ENCODE peak calls at places on chromosome 6, in eight cellular contexts. B, M, Y, S, W, P, Q and T are unnamed samples.

GRCh38 chr6:33014841-33015634 is 5.6 kb upstream of the HLA-DOA start:
- DNase-seq in B (peak), M (peak), S (peak), P (peak), Y (peak), W (no peak), Q (peak), T (peak)

GRCh38 chr6:26276841-26277648 is 88.0 kb upstream of the BTN3A2 start:
- DNase-seq in M (no peak), Q (no peak), P (no peak), W (no peak), B (no peak), S (no peak), Y (no peak), T (no peak)

GRCh38 chr6:106536357-106536756 is 92.9 kb downstream of the RTN4IP1 start:
- DNase-seq in Y (no peak), S (no peak), W (no peak), B (no peak), M (no peak), P (no peak), Q (no peak), T (no peak)

GRCh38 chr6:103534814-103535213 is 1324.9 kb downstream of the HACE1 start:
- DNase-seq in Y (no peak), S (no peak), Q (peak), W (no peak), P (no peak), M (no peak), B (no peak), T (no peak)

GRCh38 chr6:155419161-155419560 is 36.5 kb downstream of the NOX3 start:
- DNase-seq in Q (no peak), W (no peak), M (no peak), S (no peak), P (no peak), Y (no peak), B (no peak), T (no peak)

GRCh38 chr6:135182993-135183531 is 2.0 kb downstream of the MYB start:
- DNase-seq in W (peak), S (peak), M (peak), P (no peak), B (peak), Y (no peak), Q (peak), T (no peak)

GRCh38 chr6:131858765-131859490 is 51.1 kb downstream of the ENPP1 start:
- DNase-seq in M (no peak), P (no peak), Y (no peak), W (no peak), Q (peak), S (no peak), B (no peak), T (no peak)

GRCh38 chr6:2970034-2970685 is 1.2 kb downstream of the SERPINB6 start:
- DNase-seq in P (no peak), M (no peak), Q (no peak), Y (no peak), B (no peak), W (no peak), S (no peak), T (no peak)

GRCh38 chr6:102571236-102571908 is 1177.9 kb downstream of the GRIK2 start:
- DNase-seq in S (no peak), P (no peak), Q (no peak), M (peak), W (no peak), B (no peak), Y (no peak), T (no peak)

GRCh38 chr6:112214749-112215269 is 39.6 kb downstream of the LAMA4 start:
- DNase-seq in Y (peak), W (no peak), S (no peak), B (no peak), M (peak), Q (peak), P (no peak), T (no peak)

GRCh38 chr6:142856857-142857608 is 87.9 kb downstream of the HIVEP2 start:
- DNase-seq in Y (no peak), M (no peak), P (no peak), B (no peak), W (no peak), Q (no peak), S (peak), T (no peak)

GRCh38 chr6:27297857-27298730 is 14.0 kb downstream of the POM121L2 start:
- DNase-seq in S (no peak), P (no peak), M (no peak), Y (no peak), Q (peak), B (peak), W (no peak), T (no peak)

GRCh38 chr6:166707045-166707444 is 80.0 kb upstream of the RPS6KA2 start:
- DNase-seq in W (no peak), M (peak), Y (peak), S (peak), B (peak), Q (peak), P (no peak), T (peak)

GRCh38 chr6:117677553-117678131 is 2.4 kb downstream of the NUS1 start:
- DNase-seq in Q (no peak), Y (no peak), S (no peak), B (no peak), M (no peak), P (no peak), W (no peak), T (no peak)

GRCh38 chr6:170102582-170103481 is 188.0 kb downstream of the DLL1 start:
- DNase-seq in S (no peak), W (no peak), Q (no peak), P (no peak), B (peak), Y (no peak), M (no peak), T (no peak)

GRCh38 chr6:88179692-88180091 is 13.5 kb upstream of the CNR1 start:
- DNase-seq in Y (no peak), B (no peak), W (no peak), P (no peak), Q (peak), M (no peak), S (no peak), T (no peak)

GRCh38 chr6:55913213-55914195 is 38.1 kb upstream of the BMP5 start:
- DNase-seq in B (no peak), W (no peak), P (no peak), Q (peak), M (no peak), S (no peak), Y (no peak), T (no peak)

GRCh38 chr6:106442351-106442750 is 81.8 kb downstream of the CRYBG1 start:
- DNase-seq in P (no peak), M (no peak), W (no peak), B (no peak), S (no peak), Q (no peak), Y (no peak), T (no peak)

GRCh38 chr6:105851181-105851580 is 235.0 kb upstream of the PRDM1 start:
- DNase-seq in W (no peak), Q (peak), S (no peak), Y (no peak), B (no peak), P (no peak), M (no peak), T (no peak)

GRCh38 chr6:73879466-73879865 is 183.5 kb downstream of the CD109 start:
- DNase-seq in P (no peak), M (no peak), Q (no peak), Y (no peak), B (no peak), S (no peak), W (no peak), T (no peak)

GRCh38 chr6:11920566-11920965 is 91.5 kb upstream of the HIVEP1 start:
- DNase-seq in Q (no peak), W (no peak), Y (no peak), B (no peak), P (no peak), S (no peak), M (no peak), T (no peak)

GRCh38 chr6:90284745-90285481 is 11.7 kb downstream of the BACH2 start:
- DNase-seq in Y (no peak), P (no peak), Q (peak), S (no peak), M (no peak), W (no peak), B (no peak), T (no peak)

GRCh38 chr6:119446623-119447008 is 97.1 kb upstream of the MAN1A1 start:
- DNase-seq in P (no peak), W (no peak), Q (no peak), M (no peak), B (no peak), Y (no peak), S (no peak), T (no peak)

GRCh38 chr6:74410630-74411029 is 714.6 kb downstream of the CD109 start:
- DNase-seq in M (no peak), B (no peak), Y (no peak), W (no peak), P (no peak), S (no peak), Q (no peak), T (no peak)

GRCh38 chr6:162973975-162974374 is 246.2 kb downstream of the PACRG start:
- DNase-seq in M (no peak), Q (no peak), B (no peak), Y (no peak), P (no peak), S (no peak), W (no peak), T (no peak)